ENCODE peak calls at places on chromosomes 5 and 9, in four cellular contexts. G is renal cortical epithelial cell, W is Daoy, J is upper lobe of right lung. U is an unnamed sample.

GRCh38 chr5:20469792-20470191 is 481.8 kb upstream of the CDH18 start:
- DNase-seq in G (no peak), W (peak), J (no peak), U (no peak)

GRCh38 chr5:65482727-65483473 is 1.2 kb upstream of the ADAMTS6 start:
- DNase-seq in G (peak), W (peak), J (no peak), U (peak)

GRCh38 chr5:142982821-142983200 is 212.6 kb downstream of the ARHGAP26 start:
- DNase-seq in G (no peak), W (no peak), J (no peak), U (no peak)

GRCh38 chr5:159951387-159951786 is 35.1 kb downstream of the ADRA1B start:
- DNase-seq in G (no peak), W (peak), J (no peak), U (no peak)

GRCh38 chr9:136981588-136982231 is 1.1 kb upstream of the LCNL1 start:
- DNase-seq in G (no peak), W (no peak), J (no peak), U (peak)

GRCh38 chr5:37837101-37838032 is 2.5 kb downstream of the GDNF start:
- DNase-seq in G (peak), W (peak), J (peak), U (no peak)

GRCh38 chr5:61496406-61497307 is 164.6 kb downstream of the ZSWIM6 start:
- DNase-seq in G (no peak), W (no peak), J (no peak), U (peak)

GRCh38 chr9:3299872-3300271 is 225.9 kb downstream of the RFX3 start:
- DNase-seq in G (no peak), W (no peak), J (no peak), U (no peak)

GRCh38 chr5:147410496-147411395 is 99.1 kb downstream of the DPYSL3 start:
- DNase-seq in G (no peak), W (no peak), J (no peak), U (no peak)

GRCh38 chr9:115411993-115412452 is 294.1 kb upstream of the TNC start:
- DNase-seq in G (peak), W (no peak), J (no peak), U (no peak)

GRCh38 chr9:35114113-35114847 is 1.4 kb downstream of the ATOSB start:
- DNase-seq in G (peak), W (peak), J (peak), U (peak)

GRCh38 chr5:134113572-134113907 is 941 bp upstream of the TCF7 start:
- DNase-seq in G (no peak), W (no peak), J (no peak), U (no peak)

GRCh38 chr9:93205045-93205768 is 21.3 kb downstream of the WNK2 start:
- DNase-seq in G (no peak), W (no peak), J (peak), U (peak)

GRCh38 chr5:36751881-36752280 is 124.7 kb upstream of the NIPBL start:
- DNase-seq in G (no peak), W (no peak), J (no peak), U (no peak)

GRCh38 chr5:65050826-65051498 is 282.2 kb downstream of the CWC27 start:
- DNase-seq in G (peak), W (no peak), J (no peak), U (no peak)

GRCh38 chr5:78899922-78900362 is 85.2 kb downstream of the ARSB start:
- DNase-seq in G (peak), W (peak), J (no peak), U (peak)